ENCODE peak calls at places on chromosomes 5 and 9, in eight cellular contexts. D is PC-3; T is CD8-positive, alpha-beta T cell; O is left lung; Z is cardiac muscle cell; R is GM12878; V is prostate gland; G is astrocyte. J is an unnamed sample. For H3K4me1, the result is how much of the 10 kb centered on the place peaks cover.

GRCh38 chr5:40754381-40755092 is 1.2 kb downstream of the TTC33 start:
- DNase-seq in D (peak), O (no peak), V (no peak), T (no peak), G (peak), Z (peak), R (no peak), J (no peak)

GRCh38 chr9:27407491-27407890 is 110.5 kb upstream of the EQTN start:
- DNase-seq in T (no peak), D (no peak), Z (no peak), O (no peak), V (no peak), R (no peak), G (no peak), J (no peak)

GRCh38 chr5:121630402-121630801 is 221.3 kb upstream of the FTMT start:
- DNase-seq in G (no peak), R (no peak), D (peak), T (no peak), Z (peak), V (no peak), O (no peak), J (peak)

GRCh38 chr5:137036630-137037029 is 462.5 kb downstream of the SPOCK1 start:
- DNase-seq in G (no peak), V (no peak), O (no peak), T (no peak), D (no peak), R (no peak), Z (no peak), J (no peak)

GRCh38 chr5:32182463-32183081 is 8.5 kb upstream of the GOLPH3 start:
- DNase-seq in O (no peak), T (no peak), V (no peak), R (peak), Z (no peak), D (no peak), G (no peak), J (no peak)

GRCh38 chr5:158074992-158075769 is 216.2 kb upstream of the CLINT1 start:
- DNase-seq in R (no peak), G (peak), D (peak), T (peak), V (peak), Z (peak), O (peak), J (no peak)

GRCh38 chr5:133397432-133397831 is 214.9 kb downstream of the FSTL4 start:
- DNase-seq in D (no peak), Z (no peak), V (no peak), T (no peak), G (no peak), R (no peak), O (no peak), J (no peak)

GRCh38 chr5:178551059-178551458 is 39.1 kb downstream of the COL23A1 start:
- DNase-seq in O (no peak), Z (peak), V (no peak), T (no peak), G (peak), R (no peak), D (peak), J (no peak)

GRCh38 chr9:132069046-132069898 is 10.4 kb downstream of the MED27 start:
- DNase-seq in V (no peak), T (no peak), G (peak), R (no peak), Z (peak), O (no peak), D (peak), J (no peak)

GRCh38 chr5:143311955-143312354 is 91.5 kb downstream of the NR3C1 start:
- DNase-seq in D (no peak), V (no peak), Z (no peak), T (no peak), G (no peak), R (no peak), O (no peak), J (no peak)

DNA sequence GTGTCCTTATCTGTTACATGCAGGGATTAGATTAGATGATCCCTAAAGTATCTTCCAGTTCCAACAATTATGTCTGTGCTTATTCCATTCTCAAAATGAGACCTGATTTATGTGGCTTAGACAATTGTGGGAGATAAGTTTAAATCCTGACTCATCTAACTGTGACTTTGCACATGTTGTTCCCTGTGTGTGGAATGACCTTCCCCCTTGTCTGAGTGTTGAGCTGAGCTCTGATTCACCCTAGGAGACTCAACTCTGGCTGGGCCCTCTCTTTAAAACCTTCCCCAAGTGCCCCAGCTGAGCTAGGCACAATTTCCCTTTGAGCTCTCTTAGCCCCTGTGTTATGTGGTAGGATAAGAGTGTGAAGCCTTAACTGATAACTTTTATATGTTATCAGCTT is 118.9 kb upstream of the ELL2 start:
- DNase-seq in Z (peak), V (no peak), R (no peak), T (no peak), G (peak), O (no peak), D (peak), J (no peak)
- H3K4me1 ChIP-seq in Z (under half), V (under half), R (under half), T (under half), G (under half), O (under half), D (under half), J (under half)

GRCh38 chr9:124133752-124134151 is 122.2 kb downstream of the LHX2 start:
- DNase-seq in V (no peak), D (peak), Z (peak), T (no peak), O (peak), R (no peak), G (no peak), J (peak)
- TF ChIP-seq CTCF in V (peak), D (peak), Z (peak), T (no peak), O (no peak), R (peak), G (no peak), J (no peak)

GRCh38 chr9:111974092-111974681 is 77.6 kb downstream of the UGCG start:
- DNase-seq in R (no peak), V (no peak), D (peak), T (no peak), O (no peak), G (peak), Z (peak), J (no peak)
- H3K4me1 ChIP-seq in R (under half), V (under half), D (under half), T (under half), O (under half), G (under half), Z (under half), J (under half)

GRCh38 chr5:131587541-131587940 is 47.5 kb downstream of the RAPGEF6 start:
- DNase-seq in D (peak), R (no peak), O (no peak), Z (no peak), V (no peak), T (no peak), G (peak), J (no peak)
- TF ChIP-seq CTCF in D (no peak), R (no peak), O (no peak), Z (no peak), V (no peak), T (no peak), G (no peak), J (no peak)

GRCh38 chr5:141824717-141825116 is 53.5 kb downstream of the PCDH1 start:
- DNase-seq in D (no peak), G (no peak), R (no peak), Z (no peak), T (no peak), V (no peak), O (no peak), J (no peak)

GRCh38 chr5:141825836-141826560 is 52.2 kb downstream of the PCDH1 start:
- DNase-seq in O (no peak), Z (no peak), V (no peak), T (no peak), G (no peak), R (no peak), D (peak), J (no peak)

GRCh38 chr5:141823056-141823455 is 55.2 kb downstream of the PCDH1 start:
- DNase-seq in T (no peak), R (no peak), O (no peak), G (no peak), V (no peak), D (no peak), Z (no peak), J (no peak)

GRCh38 chr5:141826674-141827073 is 51.5 kb downstream of the PCDH1 start:
- DNase-seq in T (no peak), D (no peak), O (no peak), R (no peak), V (no peak), G (no peak), Z (no peak), J (no peak)

DNA sequence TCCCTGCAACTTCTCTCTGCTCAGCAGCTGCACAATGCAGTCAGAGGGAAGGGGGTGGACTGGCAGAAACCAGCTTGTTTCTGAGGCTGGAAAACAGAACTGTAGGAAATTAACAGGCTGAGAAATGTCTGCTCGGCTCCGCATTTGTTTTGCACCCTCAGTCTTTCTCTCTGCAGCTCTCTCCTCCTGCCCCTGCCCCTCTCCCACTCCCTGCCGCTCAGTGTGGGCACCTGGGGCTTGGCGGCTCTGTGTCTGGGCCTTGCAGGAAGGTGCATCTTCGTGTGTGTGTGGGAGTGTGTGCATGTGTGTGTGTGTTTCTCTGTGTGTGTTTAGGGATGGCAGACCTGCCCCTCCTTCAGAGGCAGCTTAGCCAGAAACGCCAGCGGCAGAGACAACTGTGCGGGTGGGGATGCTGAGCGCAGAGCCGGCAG is 53.0 kb downstream of the PCDH1 start:
- DNase-seq in Z (no peak), D (no peak), V (no peak), R (no peak), O (no peak), G (no peak), T (no peak), J (no peak)
- H3K4me1 ChIP-seq in Z (under half), D (under half), V (under half), R (under half), O (under half), G (under half), T (under half), J (under half)

GRCh38 chr9:108468364-108468763 is 387.4 kb downstream of the ACTL7B start:
- DNase-seq in O (no peak), R (no peak), V (no peak), T (no peak), Z (peak), G (no peak), D (peak), J (peak)
- TF ChIP-seq CTCF in O (peak), R (peak), V (peak), T (no peak), Z (peak), G (peak), D (peak), J (no peak)

GRCh38 chr9:114804504-114804903 is 1.3 kb downstream of the TNFSF15 start:
- DNase-seq in T (no peak), V (peak), O (peak), D (peak), Z (peak), G (peak), R (no peak), J (peak)
- H3K4me1 ChIP-seq in T (under half), V (under half), O (under half), D (under half), Z (under half), G (under half), R (under half), J (under half)

GRCh38 chr5:176538505-176538806 is 1.3 kb upstream of the RNF44 start:
- DNase-seq in Z (no peak), G (no peak), R (no peak), T (no peak), D (no peak), V (no peak), O (no peak), J (no peak)

GRCh38 chr5:176537608-176538504 is 654 bp upstream of the RNF44 start:
- DNase-seq in R (peak), G (peak), V (peak), D (peak), T (peak), O (peak), Z (peak), J (peak)

GRCh38 chr5:176536132-176536901 is 885 bp downstream of the RNF44 start:
- DNase-seq in D (peak), Z (peak), O (peak), T (peak), V (peak), G (peak), R (no peak), J (peak)

GRCh38 chr5:176535655-176536131 is 1.5 kb downstream of the RNF44 start:
- DNase-seq in O (no peak), G (no peak), R (no peak), V (no peak), T (peak), D (peak), Z (no peak), J (no peak)

DNA sequence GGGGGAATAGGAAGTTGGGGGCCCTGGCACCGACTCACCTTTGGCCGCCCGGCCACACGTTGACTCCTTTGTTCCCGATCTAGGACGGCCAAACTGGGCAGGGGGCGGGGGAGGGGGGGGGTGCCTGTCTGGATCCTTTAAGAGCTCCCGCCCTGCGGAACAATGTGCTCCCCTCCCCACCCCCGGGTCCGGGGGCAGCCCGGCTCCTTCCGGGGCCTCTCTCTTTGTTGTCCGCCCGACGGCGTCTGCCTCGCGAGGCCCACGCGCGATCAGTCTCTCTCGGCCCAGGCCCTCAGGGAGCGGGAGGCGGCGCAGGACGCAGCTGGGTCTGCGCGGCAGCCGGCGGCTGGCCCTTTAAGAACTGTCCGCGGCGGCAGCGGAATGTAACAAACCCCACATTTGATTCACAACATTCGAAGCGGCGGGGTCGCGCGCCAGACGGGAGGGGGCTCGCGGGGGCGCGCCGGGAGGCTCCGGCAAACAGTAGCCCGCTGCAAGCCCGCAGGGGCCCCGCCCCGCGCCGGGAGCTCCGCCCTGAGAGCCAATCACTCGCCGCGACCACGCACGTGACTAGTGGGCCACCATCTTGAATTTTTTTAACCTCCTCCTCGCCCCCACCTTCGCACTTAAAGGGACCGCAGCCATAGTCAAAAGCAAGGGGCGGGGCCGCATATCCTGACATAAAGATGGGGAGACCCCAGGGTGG is at the start of gene RNF44:
- DNase-seq in T (peak), R (peak), Z (peak), V (peak), G (peak), D (peak), O (peak), J (peak)
- TF ChIP-seq CTCF in T (no peak), R (no peak), Z (no peak), V (no peak), G (no peak), D (no peak), O (no peak), J (no peak)

DNA sequence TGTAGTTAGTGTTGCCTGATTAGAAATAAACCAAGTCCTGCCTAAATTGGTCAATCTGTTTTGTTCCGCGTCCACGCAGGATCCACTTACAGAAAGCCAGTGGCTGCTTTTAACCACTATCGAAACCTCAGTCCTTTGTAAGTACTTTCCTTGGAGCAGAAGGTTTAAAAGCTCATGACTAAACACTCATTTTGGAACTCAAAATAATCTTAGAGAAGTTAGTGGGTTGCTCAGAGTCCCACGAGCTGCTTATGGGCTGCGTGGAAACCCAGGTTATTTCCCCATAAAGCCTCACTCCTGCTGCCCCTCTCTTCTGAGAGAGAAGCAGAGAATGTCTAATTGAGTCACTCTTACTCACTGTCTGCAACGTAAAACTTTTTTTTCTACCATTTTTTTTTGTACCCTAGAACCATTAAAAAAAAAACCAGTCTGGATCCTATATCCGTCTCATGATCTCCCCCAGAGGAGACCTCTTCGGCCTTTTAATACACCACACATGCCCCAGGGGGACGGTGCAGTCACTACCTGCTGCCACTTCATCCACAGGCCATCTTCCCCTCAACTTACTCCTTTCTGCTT is 7.5 kb downstream of the BASP1 start:
- DNase-seq in R (peak), D (no peak), Z (peak), T (no peak), O (no peak), V (no peak), G (peak), J (no peak)
- H3K4me1 ChIP-seq in R (under half), D (under half), Z (under half), T (under half), O (under half), V (under half), G (half or more), J (under half)